ENCODE peak calls at places on chromosomes 11 and 22, in four cellular contexts. A is AG04450, B is occipital lobe, G is body of pancreas. C is an unnamed sample.

GRCh38 chr11:134331565-134332188 is at the start of gene GLB1L2:
- DNase-seq in B (peak), G (peak), A (no peak), C (peak)

GRCh38 chr11:68287419-68287818 is 15.6 kb upstream of the C11orf24 start:
- DNase-seq in G (no peak), A (no peak), B (no peak), C (no peak)

GRCh38 chr22:35056486-35056885 is 9.5 kb upstream of the ISX start:
- DNase-seq in A (no peak), G (no peak), B (no peak), C (no peak)

GRCh38 chr22:38872831-38873248 is 824 bp upstream of the CBX6 start:
- DNase-seq in A (no peak), G (peak), B (no peak), C (peak)

GRCh38 chr11:132336781-132337535 is 966.5 kb downstream of the NTM start:
- DNase-seq in A (no peak), B (no peak), G (no peak), C (no peak)

GRCh38 chr11:1163321-1163910 is 5.7 kb downstream of the MUC5AC start:
- DNase-seq in B (no peak), G (no peak), A (no peak), C (no peak)

GRCh38 chr22:19240813-19241592 is 50.5 kb downstream of the CLTCL1 start:
- DNase-seq in B (no peak), G (no peak), A (no peak), C (no peak)

GRCh38 chr22:33864723-33865130 is 55.5 kb downstream of the LARGE1 start:
- DNase-seq in B (no peak), A (no peak), G (no peak), C (no peak)

GRCh38 chr11:119306373-119306890 is 10.5 kb downstream of the MCAM start:
- DNase-seq in B (no peak), A (no peak), G (no peak), C (no peak)

GRCh38 chr22:29695129-29695926 is 24.5 kb upstream of the CABP7 start:
- DNase-seq in B (peak), G (no peak), A (no peak), C (no peak)

GRCh38 chr22:30502911-30503310 is 2.6 kb downstream of the SEC14L4 start:
- DNase-seq in B (no peak), A (no peak), G (no peak), C (no peak)

GRCh38 chr22:22882033-22882717 is 5.4 kb upstream of the IGLL5 start:
- DNase-seq in B (no peak), G (peak), A (no peak), C (no peak)

GRCh38 chr11:83249972-83250593 is 36.1 kb downstream of the CCDC90B start:
- DNase-seq in A (peak), G (peak), B (no peak), C (no peak)

GRCh38 chr11:62726156-62727006 is 876 bp downstream of the HNRNPUL2 start:
- DNase-seq in B (no peak), A (no peak), G (no peak), C (no peak)

GRCh38 chr22:19766506-19767426 is 6.2 kb downstream of the TBX1 start:
- DNase-seq in A (no peak), B (no peak), G (peak), C (no peak)

GRCh38 chr22:48181168-48181955 is 1418.9 kb downstream of the TBC1D22A start:
- DNase-seq in A (no peak), G (no peak), B (no peak), C (no peak)

GRCh38 chr11:124194696-124195418 is 11.7 kb downstream of the OR10D3 start:
- DNase-seq in G (peak), A (peak), B (peak), C (peak)

GRCh38 chr11:18706330-18707243 is 8.0 kb downstream of the TMEM86A start:
- DNase-seq in B (peak), A (no peak), G (peak), C (peak)

GRCh38 chr11:73192272-73192671 is 25.8 kb upstream of the P2RY2 start:
- DNase-seq in G (no peak), A (no peak), B (no peak), C (peak)

GRCh38 chr11:528166-528814 is 7.1 kb downstream of the HRAS start:
- DNase-seq in A (no peak), B (no peak), G (no peak), C (no peak)

GRCh38 chr11:71447791-71448256 is 369 bp downstream of the DHCR7 start:
- DNase-seq in B (no peak), G (no peak), A (no peak), C (peak)

GRCh38 chr22:49233507-49234100 is 594.1 kb downstream of the BRD1 start:
- DNase-seq in B (no peak), A (no peak), G (no peak), C (peak)